ENCODE peak calls at places on chromosomes 2 and 18, in ten cellular contexts. H, B, E, M, Q, G, D, N, A and R are unnamed samples.

GRCh38 chr18:70382032-70382431 is 93.2 kb downstream of the SOCS6 start:
- DNase-seq in E (no peak), G (no peak), A (no peak), Q (no peak), H (no peak), B (no peak), N (no peak), M (no peak), D (no peak), R (no peak)

GRCh38 chr2:17878222-17879136 is at the start of gene KCNS3:
- DNase-seq in G (no peak), N (peak), D (peak), E (peak), M (peak), Q (no peak), H (peak), A (peak), B (no peak), R (peak)

GRCh38 chr2:169291517-169291916 is 70.8 kb downstream of the LRP2 start:
- DNase-seq in A (no peak), G (no peak), H (no peak), D (no peak), E (peak), Q (no peak), N (no peak), B (no peak), M (no peak), R (no peak)

GRCh38 chr2:239015769-239016675 is 168.1 kb downstream of the TWIST2 start:
- DNase-seq in M (no peak), A (no peak), E (no peak), G (no peak), Q (no peak), N (no peak), H (no peak), D (no peak), B (no peak), R (no peak)

GRCh38 chr2:188693111-188693510 is 281.1 kb upstream of the COL3A1 start:
- DNase-seq in M (no peak), G (peak), D (no peak), E (peak), A (no peak), N (no peak), H (peak), B (peak), Q (no peak), R (peak)

GRCh38 chr2:176112375-176113302 is 3.9 kb upstream of the HOXD10 start:
- DNase-seq in A (no peak), M (no peak), Q (no peak), H (no peak), E (no peak), B (no peak), D (no peak), G (no peak), N (no peak), R (no peak)

GRCh38 chr18:13629841-13630747 is 96.3 kb downstream of the FAM210A start:
- DNase-seq in E (peak), D (peak), Q (peak), B (peak), N (peak), H (peak), G (peak), M (peak), A (peak), R (peak)

GRCh38 chr2:198662916-198663315 is 794.8 kb downstream of the SATB2 start:
- DNase-seq in H (no peak), M (no peak), N (no peak), Q (no peak), E (no peak), A (no peak), G (no peak), B (no peak), D (no peak), R (no peak)

GRCh38 chr2:180983468-180984388 is 3.3 kb downstream of the UBE2E3 start:
- DNase-seq in H (peak), Q (no peak), G (no peak), D (peak), A (peak), B (peak), M (peak), N (peak), E (peak), R (peak)

GRCh38 chr18:3281456-3282400 is 19.8 kb downstream of the MYL12B start:
- DNase-seq in N (peak), A (peak), H (no peak), M (peak), E (peak), Q (no peak), B (peak), D (peak), G (no peak), R (peak)

GRCh38 chr2:71668326-71669057 is 215.1 kb downstream of the DYSF start:
- DNase-seq in B (no peak), N (no peak), D (no peak), E (no peak), M (no peak), Q (peak), A (no peak), G (no peak), H (peak), R (no peak)

GRCh38 chr18:34942975-34943374 is 98.2 kb upstream of the MAPRE2 start:
- DNase-seq in E (no peak), M (no peak), A (peak), D (no peak), G (no peak), N (peak), H (no peak), B (no peak), Q (no peak), R (no peak)

GRCh38 chr18:6406075-6406909 is 8.4 kb downstream of the L3MBTL4 start:
- DNase-seq in N (no peak), B (no peak), Q (no peak), A (peak), M (peak), D (peak), G (no peak), E (peak), H (peak), R (no peak)

GRCh38 chr2:71510196-71510807 is 56.9 kb downstream of the DYSF start:
- DNase-seq in M (peak), Q (peak), E (peak), B (peak), A (peak), G (no peak), H (peak), D (peak), N (peak), R (peak)

GRCh38 chr2:170639635-170640034 is 75.5 kb upstream of the SP5 start:
- DNase-seq in D (no peak), E (no peak), Q (no peak), M (no peak), G (no peak), N (no peak), H (no peak), A (no peak), B (no peak), R (no peak)

GRCh38 chr2:25447018-25447417 is 105.3 kb upstream of the DNMT3A start:
- DNase-seq in N (no peak), B (no peak), Q (no peak), M (no peak), G (no peak), H (no peak), D (no peak), E (no peak), A (no peak), R (no peak)

GRCh38 chr2:240615830-240616547 is 9.3 kb upstream of the GPR35 start:
- DNase-seq in E (no peak), G (no peak), M (peak), B (no peak), Q (no peak), H (no peak), A (no peak), N (no peak), D (no peak), R (no peak)

GRCh38 chr2:102273619-102274211 is 37.6 kb upstream of the IL1RL1 start:
- DNase-seq in H (no peak), B (no peak), G (no peak), E (no peak), A (no peak), M (peak), N (no peak), D (peak), Q (no peak), R (no peak)

GRCh38 chr18:2988041-2988794 is 24.7 kb downstream of the LPIN2 start:
- DNase-seq in E (no peak), B (no peak), Q (no peak), H (no peak), N (no peak), A (no peak), D (peak), M (peak), G (no peak), R (peak)

GRCh38 chr2:153405196-153405595 is 73.4 kb downstream of the RPRM start:
- DNase-seq in H (no peak), E (no peak), A (no peak), B (no peak), M (no peak), D (no peak), G (peak), Q (no peak), N (peak), R (peak)

GRCh38 chr18:52888014-52888413 is 548.0 kb downstream of the DCC start:
- DNase-seq in Q (no peak), H (no peak), A (peak), N (peak), G (no peak), B (no peak), E (no peak), D (no peak), M (no peak), R (no peak)

GRCh38 chr2:25132296-25132630 is 36.1 kb downstream of the POMC start:
- DNase-seq in M (peak), H (no peak), G (no peak), B (no peak), E (no peak), Q (no peak), A (no peak), N (peak), D (no peak), R (no peak)

GRCh38 chr2:100643459-100643858 is 80.7 kb downstream of the PDCL3 start:
- DNase-seq in M (no peak), A (no peak), B (no peak), E (no peak), H (no peak), N (no peak), Q (no peak), D (no peak), G (no peak), R (no peak)

GRCh38 chr2:68745006-68745405 is 10.4 kb downstream of the ARHGAP25 start:
- DNase-seq in N (no peak), B (no peak), M (no peak), E (no peak), G (no peak), H (no peak), Q (no peak), A (no peak), D (no peak), R (no peak)

GRCh38 chr2:152307863-152308262 is 27.1 kb upstream of the FMNL2 start:
- DNase-seq in A (no peak), Q (no peak), G (no peak), H (no peak), B (no peak), E (peak), D (no peak), N (no peak), M (no peak), R (peak)

GRCh38 chr2:158489366-158490112 is 32.8 kb downstream of the PKP4 start:
- DNase-seq in B (no peak), D (no peak), N (peak), A (peak), G (no peak), H (no peak), E (no peak), M (no peak), Q (no peak), R (no peak)

GRCh38 chr2:9232886-9233285 is 26.3 kb downstream of the ASAP2 start:
- DNase-seq in M (no peak), A (no peak), E (no peak), B (peak), N (no peak), D (peak), G (no peak), H (no peak), Q (no peak), R (no peak)

DNA sequence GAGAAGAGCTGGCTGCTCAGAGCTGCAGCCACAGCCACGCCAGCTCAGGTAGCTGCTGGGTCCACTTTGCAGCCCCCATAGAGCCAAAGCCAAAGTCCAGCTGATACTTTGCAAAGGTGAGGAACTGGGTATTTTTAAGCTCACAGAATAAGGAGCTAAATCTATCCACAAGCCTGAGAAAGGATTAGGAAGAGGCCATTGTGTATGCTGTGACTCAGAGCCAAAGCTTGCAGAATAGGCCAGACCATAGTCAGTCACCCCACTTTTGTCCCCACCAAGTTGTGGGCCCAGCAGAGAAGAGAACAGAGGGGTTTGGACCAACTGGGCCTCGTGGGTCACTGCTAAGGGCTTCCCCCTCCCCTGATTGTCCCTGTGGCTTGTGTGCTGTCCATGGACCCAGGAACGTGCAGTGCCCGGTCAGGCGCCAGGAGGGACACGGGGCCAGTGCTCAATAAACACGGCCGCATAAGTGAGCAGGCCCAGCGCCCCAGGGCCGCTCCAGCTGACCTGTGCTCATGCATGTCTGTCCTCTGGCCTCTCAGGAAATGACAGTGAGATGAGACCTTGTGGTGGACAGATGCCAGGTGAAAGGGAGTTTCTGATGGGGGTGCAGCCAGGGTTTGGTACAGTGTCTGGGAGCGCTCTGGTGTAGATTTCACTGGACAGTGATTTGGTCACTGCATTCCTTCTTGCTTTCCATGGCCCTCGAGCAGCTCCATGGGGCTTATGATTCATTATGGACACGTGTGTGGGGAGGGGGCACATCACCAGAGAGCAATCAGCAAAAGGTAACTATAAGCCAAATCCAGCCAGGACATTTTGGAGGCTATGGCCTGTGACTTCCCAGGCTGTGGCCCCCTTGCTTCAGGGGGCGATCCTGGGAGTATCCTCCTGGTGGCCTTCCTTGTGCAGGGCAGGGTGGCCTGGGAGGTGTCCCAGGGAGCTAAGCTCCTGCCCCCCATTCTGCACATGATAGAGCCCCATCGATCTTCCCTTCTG is 31.3 kb downstream of the MAL start:
- DNase-seq in D (peak), B (no peak), H (peak), G (no peak), N (no peak), M (no peak), A (no peak), E (peak), Q (no peak), R (no peak)
- TF ChIP-seq CTCF in D (no peak), B (no peak), H (no peak), G (no peak), N (no peak), M (no peak), A (no peak), E (no peak), Q (no peak), R (no peak)

DNA sequence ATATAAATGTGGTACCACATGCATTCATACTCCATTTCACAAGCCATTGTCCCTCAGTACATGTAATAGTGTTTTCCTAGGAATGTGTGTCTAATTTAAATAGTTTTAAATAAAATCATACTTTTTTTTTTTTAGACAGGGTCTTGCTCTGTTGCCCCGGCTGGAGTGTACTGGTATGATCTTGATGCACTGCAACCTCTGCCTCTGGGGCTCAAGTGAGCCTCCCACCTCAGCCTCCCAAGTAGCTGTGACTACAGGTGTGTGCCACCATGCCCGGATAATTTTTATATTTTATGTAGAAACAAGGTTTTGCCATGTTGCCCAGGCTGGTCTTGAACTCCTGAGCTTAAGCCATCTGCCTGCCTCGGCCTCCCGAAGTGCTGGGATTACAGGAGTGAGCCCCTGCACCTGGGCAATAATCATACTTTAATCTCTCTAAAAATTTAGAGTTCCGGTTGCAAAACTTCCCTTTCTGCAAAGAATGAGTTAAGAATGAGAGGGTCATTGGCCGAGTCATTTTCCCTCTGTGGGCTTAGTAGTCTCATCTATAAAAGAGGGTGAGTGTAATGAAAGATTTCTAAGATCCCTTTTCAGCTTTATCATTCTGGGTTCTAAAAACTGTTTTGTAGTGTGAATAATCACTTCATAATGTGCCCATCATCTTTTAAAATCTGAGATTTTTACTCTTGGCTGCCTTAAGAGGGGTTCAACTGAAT is 116.0 kb upstream of the PELI1 start:
- DNase-seq in H (no peak), G (no peak), B (no peak), M (no peak), A (no peak), Q (no peak), N (no peak), E (no peak), D (no peak), R (no peak)
- H3K27ac ChIP-seq in H (peak), G (no peak), B (no peak), M (no peak), A (peak), Q (no peak), N (no peak), E (no peak), D (no peak), R (no peak)

GRCh38 chr18:22336406-22336805 is 81.3 kb downstream of the CTAGE1 start:
- DNase-seq in H (no peak), A (no peak), B (no peak), E (no peak), Q (no peak), D (no peak), M (no peak), N (no peak), G (no peak), R (no peak)

GRCh38 chr18:22337311-22337710 is 80.4 kb downstream of the CTAGE1 start:
- DNase-seq in A (no peak), H (no peak), N (no peak), Q (no peak), M (peak), E (no peak), G (no peak), B (no peak), D (no peak), R (no peak)

GRCh38 chr18:22330508-22330907 is 87.2 kb downstream of the CTAGE1 start:
- DNase-seq in B (no peak), H (no peak), G (no peak), N (peak), Q (no peak), E (no peak), A (peak), D (no peak), M (no peak), R (no peak)

GRCh38 chr18:22335644-22336275 is 82.0 kb downstream of the CTAGE1 start:
- DNase-seq in G (no peak), N (no peak), D (no peak), H (no peak), M (no peak), A (no peak), E (no peak), Q (no peak), B (no peak), R (no peak)

DNA sequence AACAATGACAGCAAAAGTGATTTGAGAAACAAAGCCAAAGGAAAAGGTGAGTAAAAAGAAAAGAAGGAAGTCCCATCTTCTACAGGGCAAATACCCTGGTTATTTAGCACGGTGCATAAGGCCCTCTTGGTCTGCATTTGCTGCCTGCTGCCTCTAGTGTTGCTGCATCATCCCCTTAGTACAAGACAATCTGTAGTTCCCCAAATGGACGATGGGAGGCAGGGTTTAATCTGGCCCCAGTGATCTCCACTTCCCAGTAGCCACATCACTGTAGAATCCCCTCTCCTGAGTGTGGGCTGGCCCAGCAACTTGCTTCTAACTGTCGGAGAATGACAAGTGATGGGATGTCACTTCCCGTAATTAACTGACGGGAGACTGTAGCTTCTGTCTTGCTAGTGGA is 85.1 kb downstream of the CTAGE1 start:
- DNase-seq in Q (no peak), H (no peak), A (peak), B (no peak), D (no peak), M (no peak), E (no peak), G (no peak), N (peak), R (no peak)
- TF ChIP-seq CTCF in Q (no peak), H (no peak), A (peak), B (peak), D (peak), M (peak), E (peak), G (peak), N (peak), R (no peak)

GRCh38 chr2:186059096-186059495 is 320.5 kb downstream of the FSIP2 start:
- DNase-seq in M (peak), N (no peak), H (no peak), A (no peak), B (no peak), G (no peak), Q (no peak), E (peak), D (peak), R (no peak)
- H3K27ac ChIP-seq in M (no peak), N (peak), H (no peak), A (peak), B (no peak), G (no peak), Q (no peak), E (no peak), D (no peak), R (no peak)

GRCh38 chr2:96414161-96414713 is 78.7 kb downstream of the NCAPH start:
- DNase-seq in N (no peak), Q (no peak), M (no peak), D (no peak), E (no peak), B (no peak), H (no peak), A (no peak), G (no peak), R (no peak)
- TF ChIP-seq CTCF in N (no peak), Q (no peak), M (no peak), D (no peak), E (peak), B (no peak), H (no peak), A (no peak), G (no peak), R (no peak)